ENCODE peak calls at places on chromosomes 16 and 17, in four cellular contexts. P, K, H and O are unnamed samples.

GRCh38 chr17:80969030-80969673 is 22.5 kb upstream of the CHMP6 start:
- DNase-seq in P (no peak), K (no peak), H (no peak), O (no peak)

GRCh38 chr17:81902023-81902652 is at the start of gene NPB:
- DNase-seq in P (peak), K (peak), H (no peak), O (no peak)

GRCh38 chr17:60134396-60135159 is 15.2 kb upstream of the CA4 start:
- DNase-seq in P (peak), K (peak), H (no peak), O (no peak)

GRCh38 chr17:21119247-21119944 is 7.4 kb upstream of the DHRS7B start:
- DNase-seq in P (peak), K (peak), H (peak), O (peak)

GRCh38 chr16:4393243-4393606 is 21.6 kb downstream of the VASN start:
- DNase-seq in P (no peak), K (no peak), H (no peak), O (no peak)

GRCh38 chr16:58339452-58339938 is 44.7 kb upstream of the PRSS54 start:
- DNase-seq in P (no peak), K (no peak), H (peak), O (peak)

GRCh38 chr17:62804822-62805221 is 3.3 kb downstream of the MARCHF10 start:
- DNase-seq in P (no peak), K (no peak), H (peak), O (no peak)

GRCh38 chr17:42784361-42784760 is 4.0 kb downstream of the WNK4 start:
- DNase-seq in P (no peak), K (no peak), H (no peak), O (no peak)

GRCh38 chr16:50299508-50300105 is 33.3 kb downstream of the ADCY7 start:
- DNase-seq in P (no peak), K (peak), H (no peak), O (no peak)

GRCh38 chr17:45895304-45895968 is 1.1 kb downstream of the MAPT start:
- DNase-seq in P (no peak), K (peak), H (peak), O (no peak)

GRCh38 chr17:17884281-17885028 is 47.7 kb upstream of the SREBF1 start:
- DNase-seq in P (no peak), K (no peak), H (no peak), O (no peak)

GRCh38 chr17:13346996-13347762 is 254.6 kb downstream of the HS3ST3A1 start:
- DNase-seq in P (no peak), K (no peak), H (peak), O (peak)

GRCh38 chr16:53061701-53062159 is 6.9 kb downstream of the CHD9 start:
- DNase-seq in P (no peak), K (no peak), H (no peak), O (peak)

GRCh38 chr17:78645421-78646295 is 68.5 kb upstream of the DNAH17 start:
- DNase-seq in P (no peak), K (no peak), H (peak), O (no peak)

GRCh38 chr17:35147313-35147982 is at the start of gene UNC45B:
- DNase-seq in P (no peak), K (no peak), H (no peak), O (no peak)

GRCh38 chr17:41647038-41647813 is 22.9 kb upstream of the KRT17 start:
- DNase-seq in P (no peak), K (no peak), H (no peak), O (no peak)

GRCh38 chr16:63577891-63578290 is 1541.7 kb upstream of the CDH8 start:
- DNase-seq in P (no peak), K (no peak), H (no peak), O (no peak)

GRCh38 chr17:9056566-9056965 is 35.3 kb downstream of the NTN1 start:
- DNase-seq in P (no peak), K (no peak), H (no peak), O (no peak)

GRCh38 chr17:29390856-29391631 is 881 bp downstream of the TAOK1 start:
- DNase-seq in P (peak), K (peak), H (peak), O (peak)

GRCh38 chr17:20059728-20060188 is 50.6 kb downstream of the SPECC1 start:
- DNase-seq in P (peak), K (no peak), H (peak), O (peak)

GRCh38 chr17:12348476-12348875 is 317.2 kb upstream of the MYOCD start:
- DNase-seq in P (no peak), K (no peak), H (peak), O (no peak)

GRCh38 chr17:40340880-40341807 is 23.4 kb downstream of the GJD3 start:
- DNase-seq in P (peak), K (peak), H (peak), O (peak)

GRCh38 chr16:9909072-9909471 is 273.2 kb downstream of the GRIN2A start:
- DNase-seq in P (no peak), K (no peak), H (no peak), O (no peak)

GRCh38 chr17:45282683-45283644 is 21.1 kb upstream of the SPATA32 start:
- DNase-seq in P (no peak), K (no peak), H (no peak), O (no peak)

GRCh38 chr16:8852534-8852933 is 16.3 kb downstream of the CARHSP1 start:
- DNase-seq in P (no peak), K (no peak), H (no peak), O (no peak)

GRCh38 chr17:78826426-78826825 is 14.2 kb downstream of the USP36 start:
- DNase-seq in P (no peak), K (no peak), H (no peak), O (no peak)

GRCh38 chr16:19086322-19087199 is 19.1 kb downstream of the COQ7 start:
- DNase-seq in P (peak), K (peak), H (peak), O (peak)

GRCh38 chr16:530111-530817 is 2.8 kb downstream of the CAPN15 start:
- DNase-seq in P (no peak), K (no peak), H (no peak), O (no peak)

GRCh38 chr16:4369006-4369766 is 2.5 kb upstream of the VASN start:
- DNase-seq in P (no peak), K (no peak), H (no peak), O (no peak)

GRCh38 chr17:4950075-4950756 is 703 bp upstream of the ENO3 start:
- DNase-seq in P (peak), K (peak), H (peak), O (peak)

GRCh38 chr17:8016632-8017424 is 14.4 kb downstream of the GUCY2D start:
- DNase-seq in P (peak), K (peak), H (peak), O (no peak)

GRCh38 chr17:7559307-7560171 is 989 bp downstream of the TNFSF13 start:
- DNase-seq in P (no peak), K (no peak), H (no peak), O (no peak)

GRCh38 chr16:28591355-28591754 is 5.5 kb downstream of the SULT1A2 start:
- DNase-seq in P (no peak), K (no peak), H (no peak), O (no peak)

GRCh38 chr17:44767493-44767892 is 8.7 kb downstream of the ADAM11 start:
- DNase-seq in P (no peak), K (no peak), H (no peak), O (no peak)

GRCh38 chr16:81189100-81189664 is 49.3 kb upstream of the BCO1 start:
- DNase-seq in P (peak), K (no peak), H (no peak), O (no peak)

GRCh38 chr17:66580178-66580577 is 254.7 kb upstream of the CACNG5 start:
- DNase-seq in P (no peak), K (no peak), H (peak), O (peak)

DNA sequence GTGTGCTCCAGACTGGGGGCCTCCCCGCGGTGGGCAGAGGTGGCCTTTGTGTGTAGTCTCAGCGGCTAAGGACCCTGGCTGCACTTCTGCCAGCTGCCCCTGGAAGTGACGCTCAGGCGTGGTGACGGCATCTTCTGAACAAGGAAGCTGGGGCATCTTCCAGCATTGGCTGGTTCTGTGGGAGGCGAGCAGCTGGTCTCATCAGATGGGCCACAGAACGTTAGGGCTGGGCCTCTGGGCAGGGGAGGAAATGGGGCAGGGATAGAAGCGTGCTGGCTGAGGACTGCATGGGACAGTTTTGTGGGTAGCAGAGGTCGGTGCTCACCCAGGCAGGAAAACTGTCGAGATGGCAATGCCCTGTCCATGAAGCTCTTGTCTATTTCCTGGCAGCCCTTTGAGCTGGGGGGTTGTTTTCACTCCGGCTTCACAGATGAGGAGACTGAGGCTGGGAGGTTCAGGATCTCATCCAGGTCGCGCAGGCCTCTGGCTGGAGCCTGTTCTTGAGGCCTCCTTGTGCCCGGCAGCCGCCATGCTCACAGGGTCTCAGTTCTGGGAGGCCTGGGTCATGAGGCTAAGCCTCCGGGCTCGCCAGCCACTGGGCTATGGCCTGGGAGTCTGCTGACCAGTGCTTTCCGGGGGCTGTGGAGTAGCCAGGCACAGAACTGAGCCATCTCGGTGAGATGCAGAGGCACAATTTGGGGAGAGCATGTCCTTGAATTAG is 16.3 kb downstream of the IRF8 start:
- DNase-seq in P (no peak), K (no peak), H (no peak), O (no peak)
- TF ChIP-seq PHF8 in P (no peak), K (no peak), H (no peak), O (no peak)

GRCh38 chr16:17290237-17290636 is 180.5 kb downstream of the XYLT1 start:
- DNase-seq in P (no peak), K (no peak), H (no peak), O (no peak)

GRCh38 chr16:17291289-17291688 is 179.5 kb downstream of the XYLT1 start:
- DNase-seq in P (no peak), K (no peak), H (no peak), O (no peak)

GRCh38 chr16:17287401-17287800 is 183.4 kb downstream of the XYLT1 start:
- DNase-seq in P (no peak), K (no peak), H (no peak), O (no peak)

GRCh38 chr16:17289050-17289449 is 181.7 kb downstream of the XYLT1 start:
- DNase-seq in P (no peak), K (no peak), H (no peak), O (no peak)

GRCh38 chr16:17289671-17290070 is 181.1 kb downstream of the XYLT1 start:
- DNase-seq in P (no peak), K (no peak), H (no peak), O (no peak)
- H3K27ac ChIP-seq in P (no peak), K (no peak), H (no peak), O (no peak)

GRCh38 chr17:15392326-15392739 is 50.9 kb upstream of the TEKT3 start:
- DNase-seq in P (no peak), K (no peak), H (peak), O (no peak)

GRCh38 chr17:15385305-15385704 is 43.9 kb upstream of the TEKT3 start:
- DNase-seq in P (no peak), K (no peak), H (no peak), O (no peak)

GRCh38 chr17:15386083-15386482 is 44.7 kb upstream of the TEKT3 start:
- DNase-seq in P (no peak), K (no peak), H (no peak), O (no peak)

GRCh38 chr17:15384142-15384803 is 42.9 kb upstream of the TEKT3 start:
- DNase-seq in P (no peak), K (no peak), H (no peak), O (no peak)

GRCh38 chr17:15388356-15389046 is 47.1 kb upstream of the TEKT3 start:
- DNase-seq in P (no peak), K (no peak), H (no peak), O (no peak)
- TF ChIP-seq PHF8 in P (no peak), K (no peak), H (no peak), O (no peak)

DNA sequence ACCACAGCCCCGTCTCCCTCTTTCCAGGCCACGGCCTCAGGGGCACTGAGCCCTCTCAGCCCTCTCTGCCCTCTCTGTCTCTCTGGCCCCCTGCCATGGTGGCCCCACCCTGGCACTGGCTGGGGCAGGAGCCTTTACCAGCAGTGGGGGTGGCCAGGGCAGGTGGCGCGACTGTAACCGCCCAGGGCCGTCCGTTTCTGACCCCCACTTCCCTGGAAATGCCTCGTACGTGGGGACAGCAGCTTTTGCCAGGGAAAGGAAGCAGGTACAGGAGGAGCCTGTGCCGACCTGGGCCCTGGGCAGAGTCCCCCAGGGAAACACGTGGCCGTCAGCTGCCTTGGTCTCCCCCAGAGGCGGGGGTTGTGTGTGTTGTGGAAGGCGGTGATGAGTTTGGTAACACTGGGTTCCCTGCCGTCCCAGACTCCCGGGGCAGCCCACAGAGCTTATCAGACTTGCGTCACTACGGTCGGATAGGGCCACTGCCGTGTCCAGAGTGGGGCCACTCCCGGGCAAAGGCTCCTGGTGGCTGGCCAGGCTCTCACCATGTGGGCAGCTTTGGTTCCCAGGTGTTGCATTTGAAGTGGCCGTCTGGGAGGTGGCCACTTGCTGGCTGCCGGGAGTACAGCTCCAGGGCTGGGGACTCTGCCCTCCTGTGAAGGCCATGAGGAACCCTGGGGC is 249.3 kb upstream of the CIBAR2 start:
- DNase-seq in P (no peak), K (no peak), H (no peak), O (no peak)
- H3K27ac ChIP-seq in P (no peak), K (no peak), H (no peak), O (no peak)

DNA sequence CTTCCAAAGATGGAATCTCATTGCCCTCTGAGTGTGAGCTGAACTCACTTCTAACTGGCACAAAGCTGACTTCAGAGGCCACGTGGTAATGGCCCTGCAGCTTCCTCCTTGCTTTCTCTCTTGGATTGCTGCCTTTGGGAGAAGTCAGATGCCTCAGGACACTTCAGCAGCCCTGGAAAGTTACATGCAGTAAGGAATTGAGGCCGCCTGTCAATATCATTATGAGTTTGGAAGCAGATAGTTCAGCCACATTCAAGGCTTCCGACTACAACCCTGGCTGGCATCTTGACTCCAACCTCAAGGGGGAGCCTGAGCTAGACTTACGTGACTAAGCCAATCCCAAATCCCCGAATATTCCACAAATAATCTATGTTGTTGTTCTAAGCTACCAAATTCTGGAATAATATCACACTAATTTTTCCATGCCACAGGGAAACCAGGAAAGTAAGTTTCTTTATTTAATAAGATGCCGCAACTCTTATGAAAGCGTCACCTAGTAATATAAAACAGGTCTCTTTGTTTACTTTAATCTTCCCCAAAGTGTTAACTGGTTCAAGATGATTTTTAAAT is 13.6 kb downstream of the CEP20 start:
- DNase-seq in P (peak), K (peak), H (peak), O (peak)
- TF ChIP-seq PHF8 in P (no peak), K (no peak), H (no peak), O (no peak)

DNA sequence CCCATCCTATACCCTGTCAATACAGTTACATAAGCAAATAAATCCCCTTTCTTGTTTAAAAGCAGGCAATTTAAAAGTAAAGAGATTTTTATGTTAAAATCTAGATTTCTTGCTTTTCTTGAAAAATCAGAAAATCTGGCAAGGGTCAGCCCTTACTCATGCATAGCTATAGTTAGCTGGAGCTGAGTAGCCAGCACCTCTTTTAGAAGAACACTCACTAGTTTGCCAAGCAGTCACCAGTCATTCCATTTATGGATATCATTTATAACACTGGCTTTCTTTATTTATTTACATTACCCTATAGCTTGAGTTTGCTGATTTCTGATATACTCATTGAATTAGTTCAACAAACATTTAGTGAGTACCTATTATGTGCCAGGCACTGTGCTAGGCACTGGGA is 45.7 kb downstream of the NXPH3 start:
- DNase-seq in P (no peak), K (no peak), H (no peak), O (no peak)
- H3K27ac ChIP-seq in P (no peak), K (no peak), H (no peak), O (no peak)

GRCh38 chr16:59758848-59759247 is 1024.7 kb upstream of the GOT2 start:
- DNase-seq in P (no peak), K (no peak), H (no peak), O (no peak)
- TF ChIP-seq PHF8 in P (no peak), K (no peak), H (no peak), O (no peak)

DNA sequence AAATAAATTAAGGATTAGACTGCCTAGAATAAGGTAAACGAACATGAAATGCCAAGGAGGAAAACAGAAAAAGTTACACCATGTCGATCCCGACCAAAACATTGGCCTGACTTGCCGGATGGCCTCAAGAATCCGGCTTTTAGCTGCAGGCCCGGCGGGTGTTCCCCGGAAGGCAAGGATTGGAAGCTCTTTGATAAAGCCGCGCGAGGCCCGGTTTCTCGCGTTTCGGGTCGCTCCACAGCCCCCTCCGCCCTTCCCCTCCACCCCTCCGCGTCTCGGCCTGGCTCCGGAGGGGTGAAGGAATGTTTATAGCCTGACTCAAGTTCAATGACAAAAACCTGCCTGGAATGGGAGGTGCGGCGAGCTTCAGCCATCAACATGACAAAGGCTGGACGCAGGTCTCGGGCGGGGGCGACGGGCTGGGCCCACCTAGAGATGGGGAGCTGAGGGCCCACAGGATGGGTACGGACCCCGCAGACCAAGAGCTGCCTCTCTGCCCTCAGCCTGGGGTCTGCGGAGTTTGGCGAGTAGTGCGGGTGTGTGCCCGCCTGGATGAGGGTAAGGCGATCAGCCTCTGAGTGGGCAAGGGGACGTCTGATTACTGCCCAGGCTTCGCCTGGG is 2.6 kb downstream of the PRAC1 start:
- DNase-seq in P (no peak), K (peak), H (no peak), O (no peak)
- H3K27ac ChIP-seq in P (no peak), K (no peak), H (no peak), O (no peak)

DNA sequence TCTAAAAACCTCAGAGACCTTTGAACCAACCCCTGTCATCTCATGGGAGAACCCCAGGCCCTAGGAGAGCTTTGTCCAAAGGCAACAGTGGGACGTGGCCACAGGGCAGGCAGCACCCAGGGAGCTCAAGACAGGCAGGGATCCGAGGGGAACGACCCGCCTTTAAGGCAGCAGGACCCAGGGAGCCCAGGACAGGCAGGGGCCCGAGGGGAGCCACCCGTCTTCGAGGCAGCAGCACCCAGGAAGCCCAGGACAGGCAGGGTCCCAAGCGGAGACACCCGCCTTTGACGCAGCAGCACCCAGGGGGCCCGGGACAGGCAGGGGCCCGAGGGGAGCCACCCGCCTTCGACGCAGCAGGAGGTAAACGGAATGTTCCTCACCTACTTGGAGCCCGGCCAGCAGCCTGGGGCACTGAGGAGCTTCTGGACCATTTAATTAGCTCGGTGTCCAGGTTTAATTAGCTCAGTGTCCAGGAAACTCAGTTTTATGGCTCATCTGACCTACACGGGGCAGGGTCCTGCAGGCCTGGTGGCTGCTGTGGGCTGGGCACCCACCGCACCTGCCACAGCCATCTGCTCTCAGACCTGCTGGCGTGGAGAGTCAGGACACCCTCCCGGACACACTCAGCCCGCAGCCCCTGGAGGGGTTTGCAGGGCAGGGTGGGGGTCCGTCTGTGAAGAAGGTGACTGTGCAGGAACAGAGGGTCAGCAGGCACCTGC is 24.4 kb downstream of the PIEZO1 start:
- DNase-seq in P (no peak), K (no peak), H (no peak), O (no peak)
- TF ChIP-seq PHF8 in P (no peak), K (no peak), H (no peak), O (no peak)